ENCODE peak calls at places on chromosomes 3 and 15, in nine cellular contexts. G, N, H, W, Z, R, I, A and F are unnamed samples.

GRCh38 chr15:55917881-55918296 is 75.5 kb downstream of the NEDD4 start:
- DNase-seq in G (peak), N (no peak), H (no peak), W (no peak), Z (peak), R (no peak), I (no peak), A (peak), F (no peak)

GRCh38 chr3:129485681-129486056 is 42.8 kb upstream of the RHO start:
- DNase-seq in G (peak), N (no peak), H (no peak), W (peak), Z (peak), R (peak), I (no peak), A (no peak), F (no peak)

GRCh38 chr15:92451225-92451825 is 57.6 kb downstream of the ST8SIA2 start:
- DNase-seq in G (peak), N (no peak), H (no peak), W (no peak), Z (no peak), R (no peak), I (no peak), A (no peak), F (no peak)

GRCh38 chr3:195549931-195550519 is 6.9 kb upstream of the PPP1R2 start:
- DNase-seq in G (no peak), N (no peak), H (peak), W (no peak), Z (no peak), R (no peak), I (no peak), A (no peak), F (no peak)

GRCh38 chr15:71792521-71792920 is 17.8 kb upstream of the NR2E3 start:
- DNase-seq in G (peak), N (no peak), H (no peak), W (no peak), Z (no peak), R (no peak), I (no peak), A (no peak), F (no peak)

GRCh38 chr3:46931631-46932441 is 44.7 kb downstream of the CCDC12 start:
- DNase-seq in G (peak), N (no peak), H (no peak), W (peak), Z (no peak), R (peak), I (peak), A (no peak), F (no peak)

GRCh38 chr3:10356461-10356897 is 35.6 kb upstream of the SEC13 start:
- DNase-seq in G (peak), N (no peak), H (no peak), W (no peak), Z (no peak), R (no peak), I (no peak), A (no peak), F (no peak)

GRCh38 chr15:42065008-42065407 is 29.4 kb downstream of the PLA2G4D start:
- DNase-seq in G (peak), N (no peak), H (no peak), W (no peak), Z (no peak), R (no peak), I (peak), A (peak), F (no peak)

GRCh38 chr3:171142985-171143384 is 116.5 kb upstream of the SLC2A2 start:
- DNase-seq in G (no peak), N (no peak), H (no peak), W (no peak), Z (no peak), R (no peak), I (peak), A (peak), F (peak)

GRCh38 chr15:74040115-74040850 is 42.1 kb downstream of the GOLGA6A start:
- DNase-seq in G (peak), N (no peak), H (no peak), W (peak), Z (peak), R (peak), I (no peak), A (no peak), F (no peak)

GRCh38 chr3:44948239-44948638 is 27.7 kb downstream of the ZDHHC3 start:
- DNase-seq in G (no peak), N (no peak), H (no peak), W (no peak), Z (no peak), R (no peak), I (no peak), A (no peak), F (no peak)

GRCh38 chr3:98766924-98767323 is 3.8 kb downstream of the ST3GAL6 start:
- DNase-seq in G (no peak), N (no peak), H (no peak), W (no peak), Z (no peak), R (no peak), I (no peak), A (no peak), F (no peak)

GRCh38 chr3:102224171-102224570 is 210.6 kb upstream of the ZPLD1 start:
- DNase-seq in G (peak), N (no peak), H (no peak), W (no peak), Z (no peak), R (peak), I (no peak), A (no peak), F (no peak)